ENCODE peak calls at places on chromosomes 5 and 9, in five cellular contexts. K is endodermal cell, T is A549, G is AG10803, A is cardiac muscle cell. Z is an unnamed sample.

GRCh38 chr5:172778223-172778814 is 7.3 kb upstream of the DUSP1 start:
- DNase-seq in K (peak), T (no peak), G (peak), A (no peak), Z (no peak)

GRCh38 chr5:139012170-139012569 is 137.0 kb upstream of the LRRTM2 start:
- DNase-seq in K (peak), T (no peak), G (no peak), A (no peak), Z (no peak)

GRCh38 chr9:103407260-103407659 is 412.1 kb downstream of the CYLC2 start:
- DNase-seq in K (no peak), T (no peak), G (no peak), A (no peak), Z (no peak)

GRCh38 chr9:68726489-68726888 is 21.4 kb downstream of the PIP5K1B start:
- DNase-seq in K (no peak), T (no peak), G (no peak), A (no peak), Z (no peak)

GRCh38 chr5:113230711-113231652 is 203.8 kb downstream of the TSSK1B start:
- DNase-seq in K (no peak), T (no peak), G (peak), A (no peak), Z (no peak)

GRCh38 chr5:174310243-174310642 is 264.7 kb downstream of the NSG2 start:
- DNase-seq in K (peak), T (no peak), G (no peak), A (no peak), Z (no peak)

GRCh38 chr9:113558632-113559502 is 95.3 kb downstream of the RGS3 start:
- DNase-seq in K (peak), T (no peak), G (peak), A (peak), Z (no peak)

GRCh38 chr9:4832786-4833579 is 40.2 kb downstream of the RCL1 start:
- DNase-seq in K (no peak), T (peak), G (peak), A (no peak), Z (no peak)

GRCh38 chr9:84759300-84759750 is 89.8 kb downstream of the NTRK2 start:
- DNase-seq in K (no peak), T (no peak), G (no peak), A (no peak), Z (no peak)

GRCh38 chr9:70392189-70392588 is 22.3 kb downstream of the KLF9 start:
- DNase-seq in K (no peak), T (no peak), G (no peak), A (no peak), Z (no peak)

GRCh38 chr5:622946-623522 is 10.9 kb downstream of the CEP72 start:
- DNase-seq in K (no peak), T (no peak), G (no peak), A (no peak), Z (no peak)

GRCh38 chr5:75885849-75886596 is 168.8 kb upstream of the POC5 start:
- DNase-seq in K (peak), T (no peak), G (no peak), A (no peak), Z (peak)

GRCh38 chr9:105089874-105090273 is 154.6 kb upstream of the SLC44A1 start:
- DNase-seq in K (no peak), T (no peak), G (no peak), A (no peak), Z (no peak)

GRCh38 chr5:143066556-143067281 is 296.5 kb downstream of the ARHGAP26 start:
- DNase-seq in K (no peak), T (no peak), G (peak), A (no peak), Z (peak)
- H3K4me3 ChIP-seq in K (no peak), T (no peak), G (no peak), A (no peak), Z (no peak)

DNA sequence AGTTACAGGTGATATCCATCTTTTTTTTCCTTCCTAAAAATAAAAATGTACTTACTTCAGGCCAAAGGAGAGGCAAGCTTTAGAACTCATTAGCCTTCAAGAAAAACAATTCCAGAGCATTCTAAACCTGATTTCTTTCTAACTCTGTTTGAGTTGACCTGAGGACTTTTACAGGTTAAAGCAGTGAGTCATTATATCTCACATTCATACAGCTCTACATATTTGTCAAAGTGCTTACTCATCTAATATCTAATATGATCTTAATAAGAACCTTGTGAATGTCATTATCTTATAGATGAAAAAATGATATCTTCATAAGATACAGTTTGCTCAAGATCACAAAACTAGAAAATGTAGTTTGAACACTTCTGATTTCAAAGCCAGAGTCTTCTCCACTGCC is 149.2 kb upstream of the CDKN2B start:
- DNase-seq in K (no peak), T (no peak), G (no peak), A (no peak), Z (no peak)
- H3K4me3 ChIP-seq in K (no peak), T (peak), G (no peak), A (no peak), Z (no peak)

DNA sequence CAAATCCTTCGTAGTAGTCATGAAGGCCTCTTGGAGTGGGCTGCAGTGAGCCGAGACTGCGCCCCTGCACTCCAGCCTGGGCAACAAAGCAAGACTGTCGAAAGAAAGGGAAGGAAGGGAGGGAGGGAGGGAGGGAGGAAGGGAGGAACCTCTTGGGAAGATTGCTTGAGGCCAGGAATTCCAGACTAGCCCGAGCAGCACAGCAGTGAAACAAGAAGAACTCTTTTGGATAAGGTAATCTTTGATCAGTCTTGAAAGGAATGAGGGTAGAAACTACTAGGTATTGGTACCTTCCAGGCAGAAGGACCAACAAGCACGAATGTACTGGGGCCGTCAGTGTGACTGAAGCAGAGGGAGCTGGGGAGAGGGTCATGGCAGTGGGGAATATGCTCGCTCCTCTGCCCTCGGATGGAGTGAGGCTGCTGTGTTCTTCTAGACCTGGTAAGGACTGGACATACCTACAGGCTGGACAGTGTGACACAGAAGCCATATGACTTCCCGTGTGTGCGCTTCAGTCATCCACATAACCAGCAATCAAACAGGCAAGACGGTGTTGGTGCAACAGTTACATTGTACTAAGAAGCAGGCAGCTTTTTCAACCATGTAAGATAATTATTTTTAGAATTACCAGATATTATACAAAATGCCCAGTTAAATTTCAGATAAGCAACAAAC is 45.1 kb downstream of the P4HA2 start:
- DNase-seq in K (peak), T (no peak), G (no peak), A (no peak), Z (no peak)
- H3K4me3 ChIP-seq in K (no peak), T (no peak), G (no peak), A (no peak), Z (no peak)

GRCh38 chr5:61306531-61307195 is 25.4 kb upstream of the ZSWIM6 start:
- DNase-seq in K (peak), T (no peak), G (peak), A (no peak), Z (peak)
- H3K4me3 ChIP-seq in K (no peak), T (no peak), G (peak), A (no peak), Z (no peak)

GRCh38 chr9:90842378-90842777 is 40.8 kb downstream of the SYK start:
- DNase-seq in K (no peak), T (no peak), G (no peak), A (no peak), Z (no peak)

GRCh38 chr9:90839183-90839582 is 37.6 kb downstream of the SYK start:
- DNase-seq in K (no peak), T (no peak), G (no peak), A (no peak), Z (peak)

GRCh38 chr9:90841615-90842014 is 40.0 kb downstream of the SYK start:
- DNase-seq in K (no peak), T (no peak), G (no peak), A (no peak), Z (no peak)

GRCh38 chr9:90842984-90843383 is 41.4 kb downstream of the SYK start:
- DNase-seq in K (no peak), T (no peak), G (no peak), A (no peak), Z (peak)

DNA sequence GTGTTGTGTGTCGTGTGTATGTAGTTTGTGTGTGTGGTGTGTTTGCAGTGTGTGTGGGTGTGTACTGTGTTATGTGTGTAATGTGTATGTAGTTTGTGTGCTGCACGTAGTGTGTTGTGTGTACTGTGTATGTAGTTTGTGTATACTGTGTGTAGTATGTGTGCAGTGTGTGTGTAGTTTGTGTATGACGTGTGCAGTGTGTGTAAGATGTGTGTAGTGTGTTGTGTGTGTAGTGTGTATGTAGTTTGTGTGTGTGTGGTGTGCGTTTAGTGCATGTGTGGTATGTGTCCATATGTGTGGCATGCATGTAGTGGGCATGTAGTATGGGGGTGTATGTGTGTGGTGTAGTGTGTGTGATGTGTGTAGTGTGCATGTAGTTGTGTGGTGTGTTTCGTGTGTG is 39.6 kb downstream of the SYK start:
- DNase-seq in K (no peak), T (no peak), G (no peak), A (no peak), Z (no peak)
- H3K4me3 ChIP-seq in K (no peak), T (no peak), G (no peak), A (no peak), Z (no peak)

GRCh38 chr5:117665121-117665520 is 1090.5 kb upstream of the SEMA6A start:
- DNase-seq in K (no peak), T (no peak), G (no peak), A (no peak), Z (no peak)
- H3K4me3 ChIP-seq in K (no peak), T (no peak), G (no peak), A (no peak), Z (no peak)

DNA sequence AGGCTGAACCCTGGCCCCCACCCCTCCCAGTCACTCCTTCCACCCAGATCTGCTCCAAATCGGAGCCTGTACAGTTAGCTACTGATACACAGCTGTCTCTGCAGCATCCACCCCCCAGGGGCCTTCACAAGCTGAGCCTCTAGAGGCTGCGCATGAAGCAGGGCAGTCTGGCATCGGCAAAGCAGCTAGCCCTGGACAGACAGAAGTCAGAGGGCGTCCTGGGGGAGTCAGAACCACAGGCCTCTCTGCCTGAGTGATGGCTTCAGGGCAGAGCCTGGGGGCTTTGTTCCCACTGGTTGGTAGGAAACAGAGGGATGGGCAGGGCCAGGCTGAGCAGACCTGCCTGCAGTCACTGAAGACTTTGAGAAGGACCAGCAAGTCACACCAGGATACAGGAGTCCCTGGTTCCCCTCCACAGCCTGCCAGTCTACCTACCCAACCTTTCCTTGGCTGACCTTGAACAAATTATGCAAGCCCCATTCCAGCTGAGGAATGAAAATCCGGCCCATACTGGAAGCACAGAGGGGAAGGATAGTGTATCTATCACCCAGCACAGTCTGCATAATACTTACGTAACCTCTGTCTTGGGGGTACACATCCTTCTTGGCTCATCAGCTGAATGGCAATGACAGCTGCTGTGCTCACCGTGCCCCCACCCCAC is 8.7 kb downstream of the VDAC1 start:
- DNase-seq in K (no peak), T (no peak), G (no peak), A (no peak), Z (no peak)
- H3K4me3 ChIP-seq in K (no peak), T (no peak), G (no peak), A (no peak), Z (no peak)

DNA sequence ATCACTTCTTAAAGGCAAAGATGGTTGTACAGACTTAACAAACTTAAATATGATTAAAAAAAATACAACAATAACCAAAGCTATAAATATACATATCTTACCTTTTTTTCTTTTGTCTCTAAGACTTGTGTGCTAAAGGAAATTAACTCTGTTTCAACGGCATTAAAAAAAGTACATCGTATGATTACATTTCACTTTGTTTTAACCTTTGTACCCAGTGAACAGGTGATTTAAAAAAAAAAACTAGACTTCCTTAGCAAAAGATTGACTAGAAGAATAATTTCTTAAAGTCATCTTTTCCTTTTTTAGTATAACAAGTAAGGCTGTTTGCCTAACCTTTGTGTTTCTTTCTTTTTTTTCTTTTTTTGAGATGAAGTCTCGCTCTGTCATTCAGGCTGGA is at the start of gene LRRC19:
- DNase-seq in K (no peak), T (no peak), G (no peak), A (no peak), Z (no peak)
- H3K4me3 ChIP-seq in K (no peak), T (no peak), G (no peak), A (no peak), Z (no peak)

Z was measured in Jurkat, Clone E6-1.